ENCODE peak calls at places on chromosomes 5 and 9, in four cellular contexts. I is ovary, Y is HL-60, M is A549. K is an unnamed sample.

GRCh38 chr9:137479315-137479861 is 20.3 kb upstream of the NSMF start:
- DNase-seq in I (no peak), M (no peak), Y (no peak), K (no peak)

GRCh38 chr9:130448035-130448624 is 3.4 kb downstream of the ASS1 start:
- DNase-seq in Y (peak), I (no peak), M (no peak), K (no peak)

GRCh38 chr5:34998058-34998789 is 49.5 kb downstream of the AGXT2 start:
- DNase-seq in I (no peak), M (peak), Y (no peak), K (no peak)

GRCh38 chr5:61306531-61307195 is 25.4 kb upstream of the ZSWIM6 start:
- DNase-seq in M (peak), Y (no peak), I (no peak), K (peak)

GRCh38 chr9:96183751-96184150 is 118.2 kb downstream of the HSD17B3 start:
- DNase-seq in M (no peak), I (no peak), Y (no peak), K (no peak)

GRCh38 chr5:88172847-88173758 is 95.5 kb downstream of the TMEM161B start:
- DNase-seq in Y (no peak), M (no peak), I (no peak), K (peak)

GRCh38 chr9:129597355-129598088 is 23.4 kb downstream of the C9orf50 start:
- DNase-seq in M (peak), Y (no peak), I (peak), K (peak)

GRCh38 chr9:109632817-109633216 is 134.7 kb upstream of the PTPN3 start:
- DNase-seq in M (no peak), Y (no peak), I (no peak), K (no peak)

GRCh38 chr9:130912932-130913598 is 16.5 kb upstream of the QRFP start:
- DNase-seq in Y (no peak), M (no peak), I (no peak), K (no peak)

GRCh38 chr5:176587398-176587797 is 22.6 kb downstream of the GPRIN1 start:
- DNase-seq in Y (no peak), M (no peak), I (no peak), K (no peak)
- H3K4me3 ChIP-seq in Y (no peak), M (no peak), I (no peak), K (no peak)

GRCh38 chr9:2461886-2462285 is 159.7 kb upstream of the VLDLR start:
- DNase-seq in I (no peak), M (no peak), Y (no peak), K (no peak)

GRCh38 chr9:2466703-2467102 is 154.9 kb upstream of the VLDLR start:
- DNase-seq in M (no peak), I (no peak), Y (no peak), K (no peak)

GRCh38 chr9:2465921-2466460 is 155.6 kb upstream of the VLDLR start:
- DNase-seq in I (no peak), M (peak), Y (no peak), K (no peak)

GRCh38 chr9:2465516-2465915 is 156.1 kb upstream of the VLDLR start:
- DNase-seq in I (no peak), Y (no peak), M (no peak), K (no peak)

GRCh38 chr9:2464624-2465023 is 157.0 kb upstream of the VLDLR start:
- DNase-seq in M (no peak), Y (no peak), I (no peak), K (no peak)
- H3K4me3 ChIP-seq in M (no peak), Y (no peak), I (no peak), K (peak)

GRCh38 chr5:138241688-138242547 is 28.8 kb upstream of the CDC23 start:
- DNase-seq in M (no peak), I (no peak), Y (peak), K (peak)
- H3K4me3 ChIP-seq in M (peak), I (peak), Y (peak), K (peak)

GRCh38 chr5:123966781-123967180 is 454.8 kb downstream of the CSNK1G3 start:
- DNase-seq in I (no peak), Y (no peak), M (no peak), K (no peak)

GRCh38 chr5:123965626-123966025 is 453.6 kb downstream of the CSNK1G3 start:
- DNase-seq in I (no peak), Y (no peak), M (no peak), K (no peak)

GRCh38 chr5:123960526-123960925 is 448.5 kb downstream of the CSNK1G3 start:
- DNase-seq in I (no peak), M (no peak), Y (no peak), K (no peak)

GRCh38 chr5:123964916-123965315 is 452.9 kb downstream of the CSNK1G3 start:
- DNase-seq in I (no peak), Y (no peak), M (no peak), K (no peak)
- H3K4me3 ChIP-seq in I (no peak), Y (no peak), M (no peak), K (no peak)

GRCh38 chr5:98775246-98775961 is 1.9 kb downstream of the RGMB start:
- DNase-seq in Y (no peak), I (no peak), M (no peak), K (no peak)
- H3K4me3 ChIP-seq in Y (no peak), I (peak), M (peak), K (peak)

GRCh38 chr5:177116631-177117373 is 16.8 kb upstream of the NSD1 start:
- DNase-seq in I (peak), Y (peak), M (no peak), K (peak)
- H3K4me3 ChIP-seq in I (peak), Y (no peak), M (no peak), K (no peak)

GRCh38 chr5:10306806-10307205 is 896 bp downstream of the CMBL start:
- DNase-seq in Y (no peak), M (no peak), I (no peak), K (no peak)
- H3K4me3 ChIP-seq in Y (no peak), M (peak), I (peak), K (peak)

GRCh38 chr5:58259685-58260152 is 200.2 kb downstream of the PLK2 start:
- DNase-seq in Y (no peak), M (peak), I (no peak), K (peak)
- H3K4me3 ChIP-seq in Y (no peak), M (peak), I (no peak), K (peak)

DNA sequence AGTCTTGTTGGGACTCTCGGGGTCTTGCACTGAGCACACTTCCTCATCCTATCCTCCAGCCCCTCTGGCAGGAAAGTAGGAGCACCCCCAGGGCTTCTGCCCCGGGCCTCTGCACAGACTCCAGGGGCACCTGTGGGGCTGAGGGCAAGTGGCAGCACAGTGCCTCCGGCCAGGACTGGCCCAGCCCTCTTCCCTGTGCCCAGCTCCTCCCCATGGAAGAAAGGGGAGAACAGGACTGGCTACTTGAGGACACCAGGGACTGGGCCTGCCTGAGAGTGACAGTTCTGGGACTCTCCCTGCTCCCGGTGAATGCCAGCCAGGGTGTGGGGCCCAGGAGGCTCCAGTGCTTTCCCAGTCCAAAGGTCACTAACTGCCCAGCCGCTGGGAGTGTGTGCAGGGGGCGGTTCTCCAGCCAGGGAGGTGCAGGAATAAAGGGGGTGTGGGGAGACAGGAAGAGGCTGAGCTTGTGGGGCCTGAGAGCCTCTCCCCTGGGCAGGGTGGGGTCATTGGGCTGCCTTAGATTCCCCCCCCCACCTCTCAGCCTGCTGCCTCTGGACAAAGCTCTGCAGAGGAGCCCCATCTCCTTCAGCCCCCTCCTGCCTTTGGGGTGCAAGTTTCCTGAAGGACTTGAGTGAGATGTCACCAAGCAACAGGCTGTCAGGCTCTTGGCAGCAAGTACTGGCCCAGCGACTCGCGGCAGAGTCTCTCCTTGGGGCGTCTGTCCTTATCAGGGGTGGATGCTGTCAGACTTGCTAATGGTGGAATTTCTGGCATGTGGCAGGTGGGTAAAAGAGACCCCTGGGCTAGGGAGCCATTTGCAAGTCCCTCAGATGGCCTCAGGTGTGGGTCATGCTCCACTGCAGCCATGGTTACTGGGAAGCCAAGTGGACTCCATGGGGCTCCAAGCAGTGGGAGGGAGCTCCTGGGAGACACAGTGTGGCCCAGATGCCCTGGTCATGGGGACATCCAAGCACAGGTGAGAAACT is 19.1 kb upstream of the JADE2 start:
- DNase-seq in M (peak), I (no peak), Y (no peak), K (peak)
- H3K4me3 ChIP-seq in M (peak), I (peak), Y (no peak), K (peak)